ENCODE peak calls at places on chromosomes 7 and 10, in ten cellular contexts. K, A, H, S, E, Y, U, N, J and R are unnamed samples.
A peak's percentile ranks its signal among the peaks of the same experiment; 100 is the strongest.

GRCh38 chr7:95788288-95788687 is 15.9 kb downstream of the DYNC1I1 start:
- DNase-seq in H (no peak), U (no peak), J (no peak), A (no peak), N (no peak), E (no peak), S (no peak), Y (no peak), K (no peak), R (no peak)

GRCh38 chr10:16020836-16021235 is 160.5 kb upstream of the MINDY3 start:
- DNase-seq in S (no peak), E (no peak), U (no peak), Y (no peak), H (no peak), K (no peak), J (no peak), N (no peak), A (no peak), R (no peak)

GRCh38 chr7:151251328-151251925 is 2.9 kb upstream of the SMARCD3 start:
- DNase-seq in E (no peak), U (no peak), K (peak; percentile 59), S (no peak), Y (peak; percentile 62), H (peak; percentile 75), J (no peak), N (no peak), A (peak; percentile 72), R (peak; percentile 68)

GRCh38 chr7:95642173-95642572 is 45.9 kb upstream of the PDK4 start:
- DNase-seq in K (no peak), J (no peak), Y (no peak), N (no peak), U (no peak), H (no peak), S (no peak), E (no peak), A (no peak), R (no peak)

GRCh38 chr10:3043512-3044368 is 23.6 kb upstream of the PFKP start:
- DNase-seq in N (peak; percentile 86), J (no peak), U (peak; percentile 52), Y (peak; percentile 84), S (peak; percentile 43), E (peak; percentile 45), K (peak; percentile 61), H (peak; percentile 81), A (peak; percentile 87), R (peak; percentile 87)

GRCh38 chr10:15859531-15859864 is 809 bp downstream of the MINDY3 start:
- DNase-seq in H (no peak), S (no peak), J (no peak), K (no peak), Y (no peak), A (no peak), N (no peak), E (no peak), U (no peak), R (no peak)

GRCh38 chr7:133735222-133735621 is 391.9 kb upstream of the LRGUK start:
- DNase-seq in H (no peak), J (no peak), Y (peak; percentile 41), S (no peak), U (no peak), E (no peak), N (no peak), K (no peak), A (peak; percentile 8), R (peak; percentile 17)

GRCh38 chr10:12264204-12264908 is 68.4 kb downstream of the CDC123 start:
- DNase-seq in Y (peak; percentile 84), U (peak; percentile 36), K (peak; percentile 84), N (peak; percentile 91), J (peak; percentile 45), H (peak; percentile 71), S (no peak), E (peak; percentile 77), A (peak; percentile 85), R (peak; percentile 69)

GRCh38 chr7:87960244-87960643 is 26.2 kb downstream of the ADAM22 start:
- DNase-seq in S (no peak), U (no peak), H (no peak), E (no peak), N (no peak), A (no peak), Y (peak; percentile 16), K (no peak), J (no peak), R (peak; percentile 28)

GRCh38 chr10:30625110-30625509 is 4.4 kb downstream of the LYZL2 start:
- DNase-seq in J (no peak), S (no peak), K (no peak), E (no peak), H (no peak), A (no peak), U (no peak), N (no peak), Y (no peak), R (no peak)

GRCh38 chr10:92290076-92290836 is 622 bp downstream of the CPEB3 start:
- DNase-seq in A (peak; percentile 55), J (peak; percentile 37), U (no peak), K (peak; percentile 61), H (peak; percentile 42), N (no peak), Y (peak; percentile 71), E (peak; percentile 60), S (no peak), R (peak; percentile 38)

GRCh38 chr7:2008101-2008935 is 224.4 kb downstream of the MAD1L1 start:
- DNase-seq in N (peak; percentile 32), A (no peak), Y (no peak), J (no peak), K (no peak), S (no peak), U (no peak), H (no peak), E (peak; percentile 10), R (no peak)

GRCh38 chr10:71860243-71861029 is 9.4 kb upstream of the PSAP start:
- DNase-seq in K (peak; percentile 77), A (peak; percentile 100), E (peak; percentile 95), J (peak; percentile 95), N (peak; percentile 92), H (peak; percentile 84), Y (peak; percentile 100), S (peak; percentile 99), U (peak; percentile 99), R (peak; percentile 100)

GRCh38 chr7:146096994-146097393 is 19.6 kb upstream of the CNTNAP2 start:
- DNase-seq in A (peak; percentile 51), K (no peak), Y (no peak), H (peak; percentile 24), S (no peak), U (no peak), E (no peak), J (no peak), N (no peak), R (no peak)

GRCh38 chr7:5395246-5395645 is 28.4 kb downstream of the TNRC18 start:
- DNase-seq in K (no peak), A (no peak), U (no peak), N (no peak), J (no peak), S (no peak), Y (no peak), E (no peak), H (no peak), R (no peak)

GRCh38 chr10:129047001-129047400 is 420.0 kb upstream of the MGMT start:
- DNase-seq in K (no peak), U (no peak), H (no peak), E (no peak), J (no peak), N (no peak), Y (no peak), A (no peak), S (no peak), R (no peak)

GRCh38 chr10:129045658-129046057 is 421.4 kb upstream of the MGMT start:
- DNase-seq in Y (no peak), H (no peak), A (no peak), K (no peak), J (no peak), S (no peak), E (no peak), U (no peak), N (no peak), R (no peak)

GRCh38 chr10:129048513-129048912 is 418.5 kb upstream of the MGMT start:
- DNase-seq in K (no peak), A (no peak), N (no peak), U (no peak), H (no peak), J (no peak), Y (no peak), E (no peak), S (no peak), R (no peak)

GRCh38 chr10:129047585-129047984 is 419.5 kb upstream of the MGMT start:
- DNase-seq in A (no peak), U (no peak), S (no peak), N (no peak), E (no peak), J (no peak), H (no peak), Y (no peak), K (no peak), R (no peak)

GRCh38 chr10:129046074-129046681 is 420.9 kb upstream of the MGMT start:
- DNase-seq in J (no peak), E (no peak), N (no peak), K (no peak), S (no peak), A (no peak), Y (no peak), H (no peak), U (no peak), R (no peak)
- H3K4me3 ChIP-seq in J (peak overlapping the region; percentile 10), E (no peak overlapping the region), N (no peak overlapping the region), K (no peak overlapping the region), S (no peak overlapping the region), A (no peak overlapping the region), Y (peak overlapping the region; percentile 74), H (no peak overlapping the region), U (no peak overlapping the region), R (no peak overlapping the region)

DNA sequence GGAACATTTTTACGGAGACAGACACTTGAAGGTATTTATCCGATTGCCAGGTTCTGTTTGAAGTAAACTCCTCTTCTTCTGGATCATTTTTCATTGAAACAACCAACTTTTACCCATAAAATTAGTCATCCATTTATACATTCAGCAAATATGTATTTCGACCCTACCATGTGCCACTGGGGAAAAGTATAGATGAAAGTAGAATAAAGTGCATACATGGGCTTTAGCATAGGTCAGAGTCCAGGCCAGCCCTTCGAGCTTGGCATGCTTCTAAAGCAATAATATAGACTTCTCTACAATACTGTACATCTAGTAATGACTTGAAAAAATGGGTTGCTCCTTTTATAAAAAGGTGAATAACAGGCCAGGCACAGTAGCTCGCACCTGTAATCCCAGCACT is 10.1 kb downstream of the SLC25A16 start:
- DNase-seq in N (peak; percentile 18), K (no peak), J (no peak), U (no peak), H (no peak), E (no peak), Y (no peak), A (no peak), S (no peak), R (no peak)
- H3K4me3 ChIP-seq in N (no peak overlapping the region), K (no peak overlapping the region), J (no peak overlapping the region), U (no peak overlapping the region), H (no peak overlapping the region), E (no peak overlapping the region), Y (no peak overlapping the region), A (no peak overlapping the region), S (no peak overlapping the region), R (no peak overlapping the region)

GRCh38 chr10:58282615-58283014 is 13.7 kb downstream of the CISD1 start:
- DNase-seq in A (peak; percentile 63), Y (no peak), J (no peak), E (no peak), N (no peak), H (no peak), K (no peak), S (no peak), U (no peak), R (peak; percentile 50)
- H3K4me3 ChIP-seq in A (no peak overlapping the region), Y (no peak overlapping the region), J (no peak overlapping the region), E (no peak overlapping the region), N (no peak overlapping the region), H (no peak overlapping the region), K (no peak overlapping the region), S (no peak overlapping the region), U (no peak overlapping the region), R (no peak overlapping the region)

GRCh38 chr7:75995052-75995471 is 667 bp upstream of the TMEM120A start:
- DNase-seq in H (no peak), S (no peak), N (no peak), K (no peak), A (no peak), Y (no peak), U (no peak), J (no peak), E (peak; percentile 53), R (no peak)
- H3K4me3 ChIP-seq in H (no peak overlapping the region), S (peak overlapping the region; percentile 43), N (peak overlapping the region; percentile 77), K (no peak overlapping the region), A (peak overlapping the region; percentile 62), Y (peak overlapping the region; percentile 86), U (peak overlapping the region; percentile 64), J (peak overlapping the region; percentile 80), E (peak overlapping the region; percentile 58), R (peak overlapping the region; percentile 54)